ENCODE peak calls at places on chromosomes 16 and 17, in four cellular contexts. V, A, T and B are unnamed samples.

GRCh38 chr16:28596840-28597691 is at the start of gene SULT1A2:
- DNase-seq in V (no peak), A (peak), T (peak), B (peak)

GRCh38 chr16:9683677-9684076 is 498.6 kb downstream of the GRIN2A start:
- DNase-seq in V (no peak), A (no peak), T (no peak), B (no peak)

GRCh38 chr17:6381052-6381451 is 53.9 kb downstream of the AIPL1 start:
- DNase-seq in V (no peak), A (no peak), T (no peak), B (no peak)

GRCh38 chr16:68993885-68994284 is 111.6 kb upstream of the HAS3 start:
- DNase-seq in V (no peak), A (peak), T (peak), B (peak)

GRCh38 chr17:43517615-43518386 is 28.3 kb downstream of the ETV4 start:
- DNase-seq in V (no peak), A (peak), T (peak), B (peak)

GRCh38 chr17:27846042-27846655 is 45.8 kb upstream of the NOS2 start:
- DNase-seq in V (no peak), A (no peak), T (no peak), B (no peak)

GRCh38 chr17:39045948-39046679 is 78.9 kb upstream of the FBXO47 start:
- DNase-seq in V (no peak), A (no peak), T (no peak), B (no peak)

GRCh38 chr16:2210386-2211365 is at the start of gene BRICD5:
- DNase-seq in V (no peak), A (no peak), T (no peak), B (no peak)

GRCh38 chr16:78240459-78241222 is 141.2 kb downstream of the WWOX start:
- DNase-seq in V (no peak), A (no peak), T (no peak), B (no peak)

GRCh38 chr16:78461496-78461938 is 362.1 kb downstream of the WWOX start:
- DNase-seq in V (no peak), A (no peak), T (no peak), B (no peak)

GRCh38 chr17:55388842-55389241 is 32.8 kb downstream of the MMD start:
- DNase-seq in V (no peak), A (no peak), T (no peak), B (no peak)

GRCh38 chr17:31433091-31433790 is 41.8 kb downstream of the RAB11FIP4 start:
- DNase-seq in V (no peak), A (no peak), T (no peak), B (no peak)

GRCh38 chr16:16083421-16084156 is 134.2 kb downstream of the ABCC1 start:
- DNase-seq in V (no peak), A (peak), T (peak), B (peak)

GRCh38 chr16:27330542-27330941 is 16.8 kb downstream of the IL4R start:
- DNase-seq in V (peak), A (peak), T (peak), B (peak)

GRCh38 chr16:68707341-68708152 is 29.5 kb upstream of the CDH1 start:
- DNase-seq in V (peak), A (no peak), T (peak), B (peak)

GRCh38 chr17:20066253-20066652 is 57.1 kb downstream of the SPECC1 start:
- DNase-seq in V (peak), A (peak), T (peak), B (peak)

GRCh38 chr17:73850426-73850825 is 206.2 kb upstream of the SDK2 start:
- DNase-seq in V (no peak), A (no peak), T (no peak), B (no peak)

GRCh38 chr16:66881014-66881417 is 701 bp downstream of the PDP2 start:
- DNase-seq in V (no peak), A (no peak), T (no peak), B (no peak)

GRCh38 chr16:88830250-88830649 is 18.5 kb upstream of the APRT start:
- DNase-seq in V (peak), A (no peak), T (peak), B (no peak)

GRCh38 chr16:48831081-48831722 is 221.2 kb upstream of the N4BP1 start:
- DNase-seq in V (no peak), A (no peak), T (no peak), B (no peak)

GRCh38 chr17:11816409-11816808 is 180.9 kb downstream of the ZNF18 start:
- DNase-seq in V (no peak), A (no peak), T (no peak), B (no peak)

GRCh38 chr17:28745052-28745776 is 1.4 kb downstream of the TRAF4 start:
- DNase-seq in V (no peak), A (peak), T (peak), B (peak)

GRCh38 chr17:40557531-40558299 is 7.6 kb downstream of the CCR7 start:
- DNase-seq in V (no peak), A (peak), T (peak), B (no peak)

GRCh38 chr17:34300652-34301390 is 15.3 kb downstream of the CCL11 start:
- DNase-seq in V (no peak), A (peak), T (peak), B (peak)

GRCh38 chr17:9766970-9767369 is 24.4 kb downstream of the DHRS7C start:
- DNase-seq in V (no peak), A (no peak), T (no peak), B (no peak)

GRCh38 chr17:1179635-1180433 is at the start of gene ABR:
- DNase-seq in V (peak), A (no peak), T (peak), B (peak)

GRCh38 chr16:72963921-72964320 is 84.0 kb downstream of the ZFHX3 start:
- DNase-seq in V (no peak), A (no peak), T (peak), B (peak)

GRCh38 chr17:19270347-19270950 is 33.3 kb downstream of the EPN2 start:
- DNase-seq in V (no peak), A (no peak), T (no peak), B (no peak)

GRCh38 chr17:29625037-29625750 is 2.5 kb upstream of the CORO6 start:
- DNase-seq in V (no peak), A (peak), T (peak), B (no peak)

GRCh38 chr17:31794111-31794510 is 64.9 kb downstream of the COPRS start:
- DNase-seq in V (no peak), A (no peak), T (no peak), B (no peak)

GRCh38 chr16:51151435-51151950 is 423 bp upstream of the SALL1 start:
- DNase-seq in V (no peak), A (peak), T (peak), B (peak)
- H3K4me3 ChIP-seq in V (peak), A (peak), T (peak), B (peak)

GRCh38 chr17:47821424-47822379 is at the start of gene OSBPL7:
- DNase-seq in V (peak), A (peak), T (peak), B (peak)
- TF ChIP-seq CTCF in V (no peak), A (no peak), T (peak), B (peak)

GRCh38 chr16:86499889-86500707 is 10.2 kb upstream of the FOXF1 start:
- DNase-seq in V (no peak), A (no peak), T (no peak), B (no peak)
- H3K4me3 ChIP-seq in V (no peak), A (no peak), T (no peak), B (no peak)

GRCh38 chr17:17500999-17501605 is 4.9 kb upstream of the RASD1 start:
- DNase-seq in V (no peak), A (no peak), T (no peak), B (no peak)
- TF ChIP-seq CTCF in V (no peak), A (peak), T (no peak), B (no peak)

GRCh38 chr16:12046651-12047050 is 70.1 kb downstream of the SNX29 start:
- DNase-seq in V (no peak), A (no peak), T (no peak), B (no peak)
- H3K4me3 ChIP-seq in V (no peak), A (no peak), T (no peak), B (no peak)

DNA sequence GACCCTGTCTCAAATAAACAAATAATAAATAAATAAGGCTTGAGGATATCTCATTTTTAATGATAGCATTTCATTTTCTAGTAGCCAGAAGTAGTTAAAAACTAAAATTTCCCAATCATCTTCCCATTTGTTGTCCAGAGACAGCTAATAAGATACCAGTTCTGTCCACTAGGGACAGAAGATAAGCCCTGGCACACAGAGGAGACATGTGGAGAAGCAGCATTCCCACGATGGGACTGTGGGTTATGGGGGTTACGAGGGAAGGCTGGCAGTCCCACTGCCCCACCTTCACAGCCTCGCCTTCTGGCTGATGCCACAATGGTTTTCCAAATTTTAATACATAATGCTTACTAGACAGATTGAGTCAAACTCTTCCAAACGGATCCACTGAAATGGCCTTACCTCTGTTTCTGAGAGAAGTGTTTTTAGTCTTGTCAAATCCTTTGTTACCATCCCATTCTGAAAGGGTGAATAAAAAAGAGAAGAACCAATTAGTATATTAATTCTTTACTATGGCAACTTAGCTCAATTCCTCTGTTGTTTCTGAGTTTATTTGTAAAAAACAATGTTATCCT is 44.2 kb downstream of the HELZ start:
- DNase-seq in V (no peak), A (no peak), T (peak), B (peak)
- TF ChIP-seq CTCF in V (peak), A (peak), T (peak), B (peak)

GRCh38 chr17:81428121-81428515 is 32.9 kb downstream of the BAHCC1 start:
- DNase-seq in V (no peak), A (no peak), T (no peak), B (no peak)

GRCh38 chr17:81428945-81429344 is 33.7 kb downstream of the BAHCC1 start:
- DNase-seq in V (no peak), A (no peak), T (no peak), B (no peak)

GRCh38 chr17:81429813-81430510 is 34.7 kb downstream of the BAHCC1 start:
- DNase-seq in V (peak), A (peak), T (peak), B (peak)

GRCh38 chr17:81428521-81428920 is 33.3 kb downstream of the BAHCC1 start:
- DNase-seq in V (no peak), A (no peak), T (no peak), B (no peak)

DNA sequence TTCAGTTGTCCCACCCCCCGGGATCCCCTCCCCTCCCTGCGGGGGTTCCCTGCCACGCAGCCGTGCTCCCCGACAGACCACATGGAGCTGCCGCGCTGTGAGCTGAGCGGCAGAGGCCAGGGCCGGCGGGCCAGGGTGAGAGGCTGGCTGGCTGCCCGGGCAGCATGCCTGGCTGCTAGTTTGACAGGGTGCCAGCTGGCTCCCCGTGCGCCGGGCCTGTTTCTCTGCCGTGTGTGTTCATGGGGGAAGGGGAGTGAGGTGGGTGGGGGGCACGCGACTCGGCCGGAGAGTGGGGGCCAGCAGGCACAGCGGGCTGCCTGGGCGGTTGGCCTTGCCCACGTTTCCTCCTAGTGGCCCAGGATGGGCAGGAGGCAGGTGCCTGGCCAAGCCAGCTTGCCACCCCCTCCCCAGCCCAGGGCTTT is 34.1 kb downstream of the BAHCC1 start:
- DNase-seq in V (peak), A (peak), T (peak), B (peak)
- H3K4me3 ChIP-seq in V (peak), A (no peak), T (no peak), B (no peak)

DNA sequence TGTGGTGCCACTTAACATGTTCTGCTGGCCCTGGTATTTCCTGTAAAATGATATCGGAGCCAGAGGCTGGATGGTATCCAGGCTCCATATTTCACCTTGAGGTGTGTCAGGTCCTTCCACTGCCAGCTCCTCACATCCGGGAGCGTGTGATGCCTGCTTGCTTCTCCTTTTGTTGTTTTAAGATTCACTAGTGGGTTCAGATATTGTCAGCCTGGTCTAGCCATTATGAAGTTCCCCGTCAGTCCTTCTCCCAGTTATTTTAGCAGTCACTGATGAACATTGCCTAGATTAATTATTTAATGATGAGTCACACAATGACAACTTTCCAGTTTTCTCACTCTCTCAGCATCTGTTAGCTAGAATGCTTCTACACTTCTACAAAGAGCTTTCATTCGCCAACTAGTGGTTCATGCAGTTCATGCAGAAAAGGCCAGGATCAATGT is 11.3 kb downstream of the DNAAF1 start:
- DNase-seq in V (no peak), A (no peak), T (no peak), B (no peak)
- TF ChIP-seq CTCF in V (no peak), A (peak), T (peak), B (peak)